ENCODE peak calls at places on chromosomes 16 and 17, in seven cellular contexts. H is cerebellar nuclear complex, O is GM10248, D is hepatic stellate cell, K is left ventricle myocardium superior, E is substantia nigra, X is B cell. T is an unnamed sample.

GRCh38 chr17:17555906-17556305 is 35.6 kb downstream of the PEMT start:
- DNase-seq in K (peak; percentile 9), O (no peak), H (no peak), E (no peak), X (no peak), D (no peak), T (no peak)

GRCh38 chr17:75810216-75810615 is 25.6 kb downstream of the UNK start:
- DNase-seq in K (no peak), E (no peak), O (no peak), X (no peak), H (no peak), D (no peak), T (no peak)

GRCh38 chr16:17205279-17206139 is 265.3 kb downstream of the XYLT1 start:
- DNase-seq in X (no peak), K (no peak), E (peak; percentile 19), D (peak; percentile 23), O (no peak), H (no peak), T (no peak)

GRCh38 chr16:77496934-77497333 is 62.1 kb upstream of the ADAMTS18 start:
- DNase-seq in E (no peak), X (no peak), D (no peak), O (no peak), K (no peak), H (no peak), T (no peak)

GRCh38 chr16:77660311-77660710 is 62.0 kb upstream of the NUDT7 start:
- DNase-seq in D (no peak), K (no peak), O (no peak), H (no peak), X (no peak), E (no peak), T (no peak)

GRCh38 chr16:89828199-89828869 is at the start of gene SPIRE2:
- DNase-seq in K (peak; percentile 88), E (peak; percentile 43), H (no peak), O (peak; percentile 84), X (peak; percentile 84), D (peak; percentile 76), T (peak; percentile 32)

GRCh38 chr17:12599185-12599920 is 66.3 kb upstream of the MYOCD start:
- DNase-seq in O (no peak), E (no peak), D (peak; percentile 41), H (no peak), X (no peak), K (no peak), T (no peak)

GRCh38 chr17:54426287-54426886 is 474.3 kb upstream of the TOM1L1 start:
- DNase-seq in D (no peak), E (no peak), X (no peak), H (no peak), O (no peak), K (no peak), T (no peak)

GRCh38 chr17:79842136-79842655 is 3.0 kb upstream of the CBX4 start:
- DNase-seq in E (no peak), O (no peak), H (no peak), X (peak; percentile 39), D (no peak), K (no peak), T (no peak)

GRCh38 chr17:64780096-64781012 is 118.2 kb upstream of the SMURF2 start:
- DNase-seq in H (no peak), X (peak; percentile 84), E (no peak), D (peak; percentile 60), K (peak; percentile 62), O (peak; percentile 58), T (peak; percentile 37)

GRCh38 chr16:2987854-2988253 is 7.6 kb upstream of the PKMYT1 start:
- DNase-seq in K (no peak), O (no peak), D (no peak), E (no peak), H (no peak), X (no peak), T (no peak)

GRCh38 chr16:17301593-17302135 is 169.1 kb downstream of the XYLT1 start:
- DNase-seq in K (no peak), O (peak; percentile 72), D (no peak), E (no peak), X (peak; percentile 87), H (no peak), T (no peak)

GRCh38 chr16:75265911-75266701 is 14.7 kb upstream of the BCAR1 start:
- DNase-seq in X (no peak), K (peak; percentile 83), H (peak; percentile 42), E (peak; percentile 60), D (peak; percentile 97), O (peak; percentile 94), T (peak; percentile 78)

GRCh38 chr17:32596666-32597065 is 109.9 kb downstream of the CDK5R1 start:
- DNase-seq in X (no peak), O (peak; percentile 61), D (no peak), E (no peak), H (peak; percentile 84), K (no peak), T (no peak)

GRCh38 chr16:65621640-65622039 is 499.8 kb upstream of the CDH11 start:
- DNase-seq in O (no peak), D (no peak), E (no peak), H (no peak), X (no peak), K (peak; percentile 29), T (no peak)

GRCh38 chr16:80569440-80570105 is 28.8 kb downstream of the DYNLRB2 start:
- DNase-seq in H (no peak), E (no peak), D (peak; percentile 42), O (peak; percentile 60), K (no peak), X (no peak), T (no peak)

GRCh38 chr17:10799407-10799806 is 4.5 kb downstream of the TMEM238L start:
- DNase-seq in H (no peak), K (no peak), D (no peak), O (no peak), X (no peak), E (no peak), T (no peak)